ENCODE peak calls at places on chromosomes 2 and 18, in eight cellular contexts. One of them, this sample, is unnamed.

GRCh38 chr2:120722603-120723421 is 12.9 kb upstream of the GLI2 start:
- DNase-seq in cardiac septum: peak; percentile 66
- DNase-seq in neural progenitor cell: peak; percentile 60
- DNase-seq in effector memory CD8-positive, alpha-beta T cell: no peak
- DNase-seq in WTC11: no peak
- DNase-seq in breast epithelium: no peak
- DNase-seq in RPMI8226: no peak
- DNase-seq in stimulated activated CD4-positive, alpha-beta T cell treated with anti-CD3 and anti-CD28 coated beads, Interleukin-1b, Interleukin-23, amount 100 ng/mL, for 24 hours: no peak
- DNase-seq in this sample: peak; percentile 30

GRCh38 chr2:182506606-182507005 is 79.8 kb upstream of the PDE1A start:
- DNase-seq in WTC11: no peak
- DNase-seq in stimulated activated CD4-positive, alpha-beta T cell treated with anti-CD3 and anti-CD28 coated beads, Interleukin-1b, Interleukin-23, amount 100 ng/mL, for 24 hours: no peak
- DNase-seq in RPMI8226: no peak
- DNase-seq in breast epithelium: no peak
- DNase-seq in effector memory CD8-positive, alpha-beta T cell: no peak
- DNase-seq in neural progenitor cell: peak; percentile 11
- DNase-seq in cardiac septum: no peak
- DNase-seq in this sample: no peak

GRCh38 chr2:174485763-174486613 is 841 bp downstream of the GPR155 start:
- DNase-seq in breast epithelium: no peak
- DNase-seq in stimulated activated CD4-positive, alpha-beta T cell treated with anti-CD3 and anti-CD28 coated beads, Interleukin-1b, Interleukin-23, amount 100 ng/mL, for 24 hours: no peak
- DNase-seq in effector memory CD8-positive, alpha-beta T cell: no peak
- DNase-seq in neural progenitor cell: peak; percentile 42
- DNase-seq in WTC11: peak; percentile 30
- DNase-seq in cardiac septum: no peak
- DNase-seq in RPMI8226: peak; percentile 62
- DNase-seq in this sample: peak; percentile 35

GRCh38 chr2:240651185-240651584 is 25.9 kb downstream of the GPR35 start:
- DNase-seq in effector memory CD8-positive, alpha-beta T cell: no peak
- DNase-seq in cardiac septum: no peak
- DNase-seq in stimulated activated CD4-positive, alpha-beta T cell treated with anti-CD3 and anti-CD28 coated beads, Interleukin-1b, Interleukin-23, amount 100 ng/mL, for 24 hours: no peak
- DNase-seq in WTC11: no peak
- DNase-seq in breast epithelium: no peak
- DNase-seq in RPMI8226: no peak
- DNase-seq in neural progenitor cell: no peak
- DNase-seq in this sample: no peak

GRCh38 chr2:230346921-230347533 is 20.0 kb downstream of the SP140L start:
- DNase-seq in WTC11: no peak
- DNase-seq in cardiac septum: no peak
- DNase-seq in RPMI8226: no peak
- DNase-seq in effector memory CD8-positive, alpha-beta T cell: no peak
- DNase-seq in breast epithelium: no peak
- DNase-seq in neural progenitor cell: no peak
- DNase-seq in stimulated activated CD4-positive, alpha-beta T cell treated with anti-CD3 and anti-CD28 coated beads, Interleukin-1b, Interleukin-23, amount 100 ng/mL, for 24 hours: no peak
- DNase-seq in this sample: no peak

GRCh38 chr18:12053312-12053711 is 40.3 kb upstream of the ANKRD62 start:
- DNase-seq in cardiac septum: no peak
- DNase-seq in WTC11: no peak
- DNase-seq in stimulated activated CD4-positive, alpha-beta T cell treated with anti-CD3 and anti-CD28 coated beads, Interleukin-1b, Interleukin-23, amount 100 ng/mL, for 24 hours: no peak
- DNase-seq in neural progenitor cell: no peak
- DNase-seq in RPMI8226: no peak
- DNase-seq in breast epithelium: no peak
- DNase-seq in effector memory CD8-positive, alpha-beta T cell: no peak
- DNase-seq in this sample: no peak

GRCh38 chr2:71336802-71337201 is 5.2 kb downstream of the ZNF638 start:
- DNase-seq in WTC11: no peak
- DNase-seq in cardiac septum: no peak
- DNase-seq in neural progenitor cell: no peak
- DNase-seq in effector memory CD8-positive, alpha-beta T cell: no peak
- DNase-seq in breast epithelium: no peak
- DNase-seq in stimulated activated CD4-positive, alpha-beta T cell treated with anti-CD3 and anti-CD28 coated beads, Interleukin-1b, Interleukin-23, amount 100 ng/mL, for 24 hours: no peak
- DNase-seq in RPMI8226: no peak
- DNase-seq in this sample: no peak

GRCh38 chr2:69948032-69948962 is 13.1 kb downstream of the ASPRV1 start:
- DNase-seq in cardiac septum: no peak
- DNase-seq in WTC11: no peak
- DNase-seq in neural progenitor cell: peak; percentile 34
- DNase-seq in breast epithelium: no peak
- DNase-seq in stimulated activated CD4-positive, alpha-beta T cell treated with anti-CD3 and anti-CD28 coated beads, Interleukin-1b, Interleukin-23, amount 100 ng/mL, for 24 hours: no peak
- DNase-seq in RPMI8226: no peak
- DNase-seq in effector memory CD8-positive, alpha-beta T cell: no peak
- DNase-seq in this sample: peak; percentile 45

GRCh38 chr18:3035635-3036034 is 22.7 kb upstream of the LPIN2 start:
- DNase-seq in breast epithelium: no peak
- DNase-seq in stimulated activated CD4-positive, alpha-beta T cell treated with anti-CD3 and anti-CD28 coated beads, Interleukin-1b, Interleukin-23, amount 100 ng/mL, for 24 hours: no peak
- DNase-seq in neural progenitor cell: no peak
- DNase-seq in effector memory CD8-positive, alpha-beta T cell: no peak
- DNase-seq in cardiac septum: no peak
- DNase-seq in WTC11: no peak
- DNase-seq in RPMI8226: no peak
- DNase-seq in this sample: no peak

GRCh38 chr2:232418056-232418455 is 11.4 kb downstream of the ALPG start:
- DNase-seq in RPMI8226: no peak
- DNase-seq in neural progenitor cell: no peak
- DNase-seq in breast epithelium: peak; percentile 24
- DNase-seq in cardiac septum: no peak
- DNase-seq in WTC11: no peak
- DNase-seq in effector memory CD8-positive, alpha-beta T cell: no peak
- DNase-seq in stimulated activated CD4-positive, alpha-beta T cell treated with anti-CD3 and anti-CD28 coated beads, Interleukin-1b, Interleukin-23, amount 100 ng/mL, for 24 hours: no peak
- DNase-seq in this sample: no peak

GRCh38 chr2:75130171-75130570 is 69.1 kb downstream of the TACR1 start:
- DNase-seq in stimulated activated CD4-positive, alpha-beta T cell treated with anti-CD3 and anti-CD28 coated beads, Interleukin-1b, Interleukin-23, amount 100 ng/mL, for 24 hours: no peak
- DNase-seq in neural progenitor cell: no peak
- DNase-seq in breast epithelium: no peak
- DNase-seq in cardiac septum: no peak
- DNase-seq in WTC11: no peak
- DNase-seq in effector memory CD8-positive, alpha-beta T cell: no peak
- DNase-seq in RPMI8226: no peak
- DNase-seq in this sample: no peak

GRCh38 chr18:29457316-29457715 is 1280.4 kb upstream of the CDH2 start:
- DNase-seq in neural progenitor cell: no peak
- DNase-seq in RPMI8226: no peak
- DNase-seq in breast epithelium: no peak
- DNase-seq in cardiac septum: no peak
- DNase-seq in WTC11: no peak
- DNase-seq in stimulated activated CD4-positive, alpha-beta T cell treated with anti-CD3 and anti-CD28 coated beads, Interleukin-1b, Interleukin-23, amount 100 ng/mL, for 24 hours: no peak
- DNase-seq in effector memory CD8-positive, alpha-beta T cell: no peak
- DNase-seq in this sample: no peak

GRCh38 chr2:239263231-239263936 is 137.4 kb downstream of the HDAC4 start:
- DNase-seq in WTC11: no peak
- DNase-seq in stimulated activated CD4-positive, alpha-beta T cell treated with anti-CD3 and anti-CD28 coated beads, Interleukin-1b, Interleukin-23, amount 100 ng/mL, for 24 hours: no peak
- DNase-seq in breast epithelium: peak; percentile 43
- DNase-seq in neural progenitor cell: no peak
- DNase-seq in RPMI8226: no peak
- DNase-seq in effector memory CD8-positive, alpha-beta T cell: no peak
- DNase-seq in cardiac septum: peak; percentile 74
- DNase-seq in this sample: no peak

GRCh38 chr2:38220164-38220563 is 144.2 kb upstream of the CYP1B1 start:
- DNase-seq in RPMI8226: no peak
- DNase-seq in stimulated activated CD4-positive, alpha-beta T cell treated with anti-CD3 and anti-CD28 coated beads, Interleukin-1b, Interleukin-23, amount 100 ng/mL, for 24 hours: no peak
- DNase-seq in cardiac septum: no peak
- DNase-seq in effector memory CD8-positive, alpha-beta T cell: no peak
- DNase-seq in neural progenitor cell: no peak
- DNase-seq in breast epithelium: no peak
- DNase-seq in WTC11: no peak
- DNase-seq in this sample: no peak

GRCh38 chr18:63888473-63889190 is 1.1 kb downstream of the SERPINB2 start:
- DNase-seq in stimulated activated CD4-positive, alpha-beta T cell treated with anti-CD3 and anti-CD28 coated beads, Interleukin-1b, Interleukin-23, amount 100 ng/mL, for 24 hours: no peak
- DNase-seq in RPMI8226: no peak
- DNase-seq in cardiac septum: no peak
- DNase-seq in neural progenitor cell: no peak
- DNase-seq in breast epithelium: no peak
- DNase-seq in WTC11: no peak
- DNase-seq in effector memory CD8-positive, alpha-beta T cell: no peak
- DNase-seq in this sample: no peak

GRCh38 chr2:174666312-174666711 is 68.7 kb upstream of the WIPF1 start:
- DNase-seq in cardiac septum: no peak
- DNase-seq in breast epithelium: no peak
- DNase-seq in neural progenitor cell: no peak
- DNase-seq in stimulated activated CD4-positive, alpha-beta T cell treated with anti-CD3 and anti-CD28 coated beads, Interleukin-1b, Interleukin-23, amount 100 ng/mL, for 24 hours: no peak
- DNase-seq in RPMI8226: no peak
- DNase-seq in WTC11: no peak
- DNase-seq in effector memory CD8-positive, alpha-beta T cell: no peak
- DNase-seq in this sample: no peak

GRCh38 chr2:64937341-64938230 is 51.6 kb upstream of the SLC1A4 start:
- DNase-seq in breast epithelium: no peak
- DNase-seq in cardiac septum: no peak
- DNase-seq in neural progenitor cell: no peak
- DNase-seq in effector memory CD8-positive, alpha-beta T cell: no peak
- DNase-seq in RPMI8226: peak; percentile 90
- DNase-seq in stimulated activated CD4-positive, alpha-beta T cell treated with anti-CD3 and anti-CD28 coated beads, Interleukin-1b, Interleukin-23, amount 100 ng/mL, for 24 hours: no peak
- DNase-seq in WTC11: no peak
- DNase-seq in this sample: no peak

GRCh38 chr2:71646028-71646427 is 192.7 kb downstream of the DYSF start:
- DNase-seq in RPMI8226: peak; percentile 70
- DNase-seq in effector memory CD8-positive, alpha-beta T cell: no peak
- DNase-seq in WTC11: no peak
- DNase-seq in neural progenitor cell: no peak
- DNase-seq in stimulated activated CD4-positive, alpha-beta T cell treated with anti-CD3 and anti-CD28 coated beads, Interleukin-1b, Interleukin-23, amount 100 ng/mL, for 24 hours: no peak
- DNase-seq in cardiac septum: peak; percentile 86
- DNase-seq in breast epithelium: no peak
- DNase-seq in this sample: no peak

GRCh38 chr2:101658387-101658786 is 39.1 kb upstream of the MAP4K4 start:
- DNase-seq in WTC11: no peak
- DNase-seq in neural progenitor cell: no peak
- DNase-seq in RPMI8226: no peak
- DNase-seq in effector memory CD8-positive, alpha-beta T cell: no peak
- DNase-seq in cardiac septum: no peak
- DNase-seq in breast epithelium: no peak
- DNase-seq in stimulated activated CD4-positive, alpha-beta T cell treated with anti-CD3 and anti-CD28 coated beads, Interleukin-1b, Interleukin-23, amount 100 ng/mL, for 24 hours: no peak
- DNase-seq in this sample: no peak

GRCh38 chr2:139992711-139993345 is 1212.6 kb upstream of the NXPH2 start:
- DNase-seq in breast epithelium: no peak
- DNase-seq in neural progenitor cell: no peak
- DNase-seq in effector memory CD8-positive, alpha-beta T cell: no peak
- DNase-seq in stimulated activated CD4-positive, alpha-beta T cell treated with anti-CD3 and anti-CD28 coated beads, Interleukin-1b, Interleukin-23, amount 100 ng/mL, for 24 hours: no peak
- DNase-seq in cardiac septum: no peak
- DNase-seq in WTC11: no peak
- DNase-seq in RPMI8226: no peak
- DNase-seq in this sample: no peak

GRCh38 chr2:197315371-197315770 is 4.8 kb upstream of the ANKRD44 start:
- DNase-seq in breast epithelium: no peak
- DNase-seq in neural progenitor cell: no peak
- DNase-seq in cardiac septum: no peak
- DNase-seq in stimulated activated CD4-positive, alpha-beta T cell treated with anti-CD3 and anti-CD28 coated beads, Interleukin-1b, Interleukin-23, amount 100 ng/mL, for 24 hours: no peak
- DNase-seq in effector memory CD8-positive, alpha-beta T cell: no peak
- DNase-seq in RPMI8226: no peak
- DNase-seq in WTC11: no peak
- DNase-seq in this sample: no peak

GRCh38 chr2:217934321-217935131 is 68.3 kb downstream of the TNS1 start:
- DNase-seq in effector memory CD8-positive, alpha-beta T cell: no peak
- DNase-seq in WTC11: no peak
- DNase-seq in breast epithelium: no peak
- DNase-seq in neural progenitor cell: no peak
- DNase-seq in stimulated activated CD4-positive, alpha-beta T cell treated with anti-CD3 and anti-CD28 coated beads, Interleukin-1b, Interleukin-23, amount 100 ng/mL, for 24 hours: no peak
- DNase-seq in RPMI8226: no peak
- DNase-seq in cardiac septum: no peak
- DNase-seq in this sample: no peak

GRCh38 chr2:43707255-43707654 is 31.0 kb upstream of the C1GALT1C1L start:
- DNase-seq in breast epithelium: no peak
- DNase-seq in WTC11: no peak
- DNase-seq in RPMI8226: no peak
- DNase-seq in stimulated activated CD4-positive, alpha-beta T cell treated with anti-CD3 and anti-CD28 coated beads, Interleukin-1b, Interleukin-23, amount 100 ng/mL, for 24 hours: no peak
- DNase-seq in cardiac septum: no peak
- DNase-seq in effector memory CD8-positive, alpha-beta T cell: no peak
- DNase-seq in neural progenitor cell: no peak
- DNase-seq in this sample: no peak

GRCh38 chr2:113105047-113105446 is 22.4 kb upstream of the IL1RN start:
- DNase-seq in stimulated activated CD4-positive, alpha-beta T cell treated with anti-CD3 and anti-CD28 coated beads, Interleukin-1b, Interleukin-23, amount 100 ng/mL, for 24 hours: no peak
- DNase-seq in breast epithelium: no peak
- DNase-seq in RPMI8226: no peak
- DNase-seq in neural progenitor cell: no peak
- DNase-seq in cardiac septum: no peak
- DNase-seq in effector memory CD8-positive, alpha-beta T cell: no peak
- DNase-seq in WTC11: no peak
- DNase-seq in this sample: no peak

GRCh38 chr2:10629819-10630532 is 59.8 kb downstream of the NOL10 start:
- DNase-seq in breast epithelium: no peak
- DNase-seq in WTC11: no peak
- DNase-seq in stimulated activated CD4-positive, alpha-beta T cell treated with anti-CD3 and anti-CD28 coated beads, Interleukin-1b, Interleukin-23, amount 100 ng/mL, for 24 hours: no peak
- DNase-seq in cardiac septum: no peak
- DNase-seq in effector memory CD8-positive, alpha-beta T cell: no peak
- DNase-seq in neural progenitor cell: no peak
- DNase-seq in RPMI8226: no peak
- DNase-seq in this sample: no peak

GRCh38 chr18:63363951-63364350 is 3.1 kb downstream of the KDSR start:
- DNase-seq in neural progenitor cell: no peak
- DNase-seq in cardiac septum: no peak
- DNase-seq in WTC11: no peak
- DNase-seq in breast epithelium: no peak
- DNase-seq in RPMI8226: no peak
- DNase-seq in effector memory CD8-positive, alpha-beta T cell: peak; percentile 70
- DNase-seq in stimulated activated CD4-positive, alpha-beta T cell treated with anti-CD3 and anti-CD28 coated beads, Interleukin-1b, Interleukin-23, amount 100 ng/mL, for 24 hours: no peak
- DNase-seq in this sample: no peak

GRCh38 chr2:118853647-118854367 is 6.4 kb upstream of the EN1 start:
- DNase-seq in neural progenitor cell: peak; percentile 36
- DNase-seq in effector memory CD8-positive, alpha-beta T cell: no peak
- DNase-seq in stimulated activated CD4-positive, alpha-beta T cell treated with anti-CD3 and anti-CD28 coated beads, Interleukin-1b, Interleukin-23, amount 100 ng/mL, for 24 hours: no peak
- DNase-seq in cardiac septum: no peak
- DNase-seq in WTC11: no peak
- DNase-seq in breast epithelium: no peak
- DNase-seq in RPMI8226: no peak
- DNase-seq in this sample: peak; percentile 46

GRCh38 chr2:203880557-203881125 is 13.1 kb downstream of the CTLA4 start:
- DNase-seq in cardiac septum: no peak
- DNase-seq in WTC11: no peak
- DNase-seq in RPMI8226: no peak
- DNase-seq in effector memory CD8-positive, alpha-beta T cell: no peak
- DNase-seq in stimulated activated CD4-positive, alpha-beta T cell treated with anti-CD3 and anti-CD28 coated beads, Interleukin-1b, Interleukin-23, amount 100 ng/mL, for 24 hours: no peak
- DNase-seq in neural progenitor cell: no peak
- DNase-seq in breast epithelium: no peak
- DNase-seq in this sample: no peak

GRCh38 chr2:187640926-187641510 is 86.8 kb upstream of the TFPI start:
- DNase-seq in RPMI8226: no peak
- DNase-seq in stimulated activated CD4-positive, alpha-beta T cell treated with anti-CD3 and anti-CD28 coated beads, Interleukin-1b, Interleukin-23, amount 100 ng/mL, for 24 hours: no peak
- DNase-seq in WTC11: no peak
- DNase-seq in effector memory CD8-positive, alpha-beta T cell: no peak
- DNase-seq in neural progenitor cell: no peak
- DNase-seq in breast epithelium: no peak
- DNase-seq in cardiac septum: no peak
- DNase-seq in this sample: no peak

GRCh38 chr2:176854062-176854461 is 358.5 kb upstream of the HNRNPA3 start:
- DNase-seq in cardiac septum: no peak
- DNase-seq in breast epithelium: no peak
- DNase-seq in RPMI8226: no peak
- DNase-seq in stimulated activated CD4-positive, alpha-beta T cell treated with anti-CD3 and anti-CD28 coated beads, Interleukin-1b, Interleukin-23, amount 100 ng/mL, for 24 hours: no peak
- DNase-seq in effector memory CD8-positive, alpha-beta T cell: no peak
- DNase-seq in neural progenitor cell: no peak
- DNase-seq in WTC11: no peak
- DNase-seq in this sample: no peak

GRCh38 chr2:232306741-232307305 is 71.7 kb upstream of the ALPP start:
- DNase-seq in effector memory CD8-positive, alpha-beta T cell: no peak
- DNase-seq in WTC11: no peak
- DNase-seq in RPMI8226: no peak
- DNase-seq in neural progenitor cell: no peak
- DNase-seq in cardiac septum: no peak
- DNase-seq in stimulated activated CD4-positive, alpha-beta T cell treated with anti-CD3 and anti-CD28 coated beads, Interleukin-1b, Interleukin-23, amount 100 ng/mL, for 24 hours: no peak
- DNase-seq in breast epithelium: no peak
- DNase-seq in this sample: no peak

This sample was measured in iPS-NIHi11.